ENCODE peak calls at places on chromosomes 5 and 9, in seven cellular contexts. F is DND-41; H is tibial artery; Y is caudate nucleus; B is sigmoid colon; D is AG04450; U is CD8-positive, alpha-beta memory T cell. Q is an unnamed sample.

GRCh38 chr5:83227611-83228010 is 150.3 kb downstream of the XRCC4 start:
- DNase-seq in D (no peak), F (no peak), Y (no peak), U (no peak), H (no peak), B (no peak), Q (no peak)

GRCh38 chr9:110143969-110144545 is 63.9 kb downstream of the C9orf152 start:
- DNase-seq in U (no peak), Y (no peak), F (no peak), B (no peak), H (no peak), D (no peak), Q (no peak)

GRCh38 chr9:129751841-129752801 is 721 bp downstream of the PTGES start:
- DNase-seq in B (no peak), U (no peak), Y (no peak), F (no peak), D (no peak), H (no peak), Q (no peak)

GRCh38 chr9:4630836-4631235 is 31.3 kb upstream of the PLPP6 start:
- DNase-seq in Y (no peak), F (no peak), H (no peak), D (no peak), B (no peak), U (no peak), Q (no peak)

GRCh38 chr9:89042984-89043383 is 51.7 kb downstream of the S1PR3 start:
- DNase-seq in B (no peak), Y (no peak), U (no peak), F (no peak), D (no peak), H (no peak), Q (no peak)

GRCh38 chr9:78707481-78707977 is 410.6 kb downstream of the PSAT1 start:
- DNase-seq in D (peak; percentile 32), U (no peak), F (no peak), Y (no peak), H (no peak), B (no peak), Q (no peak)

GRCh38 chr5:91382530-91383026 is 539 bp downstream of the ARRDC3 start:
- DNase-seq in Y (no peak), H (peak; percentile 35), U (peak; percentile 46), D (no peak), F (peak; percentile 46), B (no peak), Q (no peak)

GRCh38 chr9:34256104-34256503 is 73.0 kb downstream of the KIF24 start:
- DNase-seq in D (no peak), B (no peak), U (no peak), Y (no peak), H (no peak), F (peak; percentile 40), Q (no peak)

GRCh38 chr5:31492824-31493223 is 39.1 kb downstream of the DROSHA start:
- DNase-seq in B (no peak), D (no peak), Y (no peak), H (no peak), F (no peak), U (no peak), Q (no peak)

GRCh38 chr5:101686541-101686940 is 609.5 kb downstream of the SLCO4C1 start:
- DNase-seq in B (no peak), F (no peak), Y (no peak), D (no peak), U (no peak), H (no peak), Q (no peak)

GRCh38 chr9:112046181-112046580 is 128.9 kb downstream of the SUSD1 start:
- DNase-seq in U (no peak), H (no peak), Y (no peak), B (no peak), D (no peak), F (no peak), Q (no peak)

GRCh38 chr5:175685701-175686350 is 28.0 kb downstream of the HRH2 start:
- DNase-seq in F (no peak), B (peak; percentile 47), D (no peak), H (no peak), U (no peak), Y (no peak), Q (no peak)

GRCh38 chr9:126372716-126373115 is 46.1 kb downstream of the MVB12B start:
- DNase-seq in F (no peak), Y (no peak), D (no peak), U (no peak), H (no peak), B (no peak), Q (no peak)

GRCh38 chr9:95667789-95668188 is 151.0 kb upstream of the PTCH1 start:
- DNase-seq in D (no peak), H (no peak), F (no peak), U (no peak), Y (no peak), B (no peak), Q (no peak)

GRCh38 chr5:2634399-2635176 is 116.9 kb downstream of the IRX2 start:
- DNase-seq in D (no peak), H (no peak), F (no peak), B (no peak), Y (no peak), U (no peak), Q (peak; percentile 29)

GRCh38 chr5:94793816-94794198 is 175.3 kb downstream of the SLF1 start:
- DNase-seq in F (no peak), H (no peak), U (no peak), Y (no peak), D (no peak), B (no peak), Q (no peak)
- H3K27ac ChIP-seq in F (peak overlapping the region; percentile 82), H (no peak overlapping the region), U (peak overlapping the region; percentile 28), Y (no peak overlapping the region), D (no peak overlapping the region), B (no peak overlapping the region), Q (no peak overlapping the region)

GRCh38 chr9:38164659-38165221 is 95.7 kb upstream of the SHB start:
- DNase-seq in F (no peak), H (no peak), B (peak; percentile 42), D (no peak), U (no peak), Y (no peak), Q (no peak)

GRCh38 chr9:38160613-38161215 is 91.7 kb upstream of the SHB start:
- DNase-seq in D (no peak), Y (no peak), F (peak; percentile 66), U (peak; percentile 15), H (peak; percentile 56), B (peak; percentile 70), Q (peak; percentile 70)

GRCh38 chr9:38159599-38159998 is 90.6 kb upstream of the SHB start:
- DNase-seq in H (no peak), B (peak; percentile 48), U (no peak), D (no peak), F (no peak), Y (no peak), Q (no peak)

GRCh38 chr9:38163518-38163917 is 94.5 kb upstream of the SHB start:
- DNase-seq in B (no peak), Y (no peak), F (no peak), U (no peak), H (no peak), D (no peak), Q (no peak)

DNA sequence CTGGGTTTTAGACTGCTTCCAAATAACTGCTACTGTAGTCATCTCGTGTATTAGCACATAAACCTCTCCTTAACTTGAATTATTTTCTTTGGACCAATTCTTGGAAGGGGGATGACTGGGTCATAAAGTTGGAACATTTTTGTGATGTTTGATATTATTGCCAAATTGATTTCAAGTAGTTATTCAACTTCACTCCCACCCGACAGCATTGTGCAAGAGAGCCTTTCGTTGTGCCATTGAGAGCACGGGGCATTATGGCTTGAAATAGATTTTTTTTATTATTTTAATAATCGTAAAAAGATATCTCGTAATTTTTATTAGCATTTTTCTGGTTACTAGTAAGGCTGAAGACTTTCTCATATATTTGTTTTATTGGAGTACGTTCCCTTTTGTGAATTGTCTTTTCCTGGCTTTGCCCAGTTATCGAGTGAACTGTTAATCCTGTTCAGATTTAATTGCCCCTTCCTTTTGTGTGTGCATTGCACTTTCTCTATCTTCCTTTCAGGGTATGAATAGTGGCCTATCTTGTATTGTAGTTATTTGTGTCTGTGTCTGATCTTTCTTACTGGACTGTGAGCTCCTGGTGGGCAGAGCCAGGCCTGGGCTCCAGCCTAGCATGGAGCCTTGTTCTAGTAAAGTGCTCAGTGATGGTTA is 93.4 kb upstream of the SHB start:
- DNase-seq in D (no peak), Y (no peak), H (no peak), F (no peak), U (no peak), B (no peak), Q (no peak)
- H3K27ac ChIP-seq in D (no peak overlapping the region), Y (no peak overlapping the region), H (no peak overlapping the region), F (no peak overlapping the region), U (no peak overlapping the region), B (no peak overlapping the region), Q (no peak overlapping the region)

GRCh38 chr5:109946610-109947009 is 256.9 kb downstream of the MAN2A1 start:
- DNase-seq in D (no peak), F (no peak), B (no peak), U (no peak), Y (no peak), H (no peak), Q (no peak)
- H3K27ac ChIP-seq in D (no peak overlapping the region), F (peak overlapping the region; percentile 67), B (no peak overlapping the region), U (no peak overlapping the region), Y (no peak overlapping the region), H (no peak overlapping the region), Q (no peak overlapping the region)

DNA sequence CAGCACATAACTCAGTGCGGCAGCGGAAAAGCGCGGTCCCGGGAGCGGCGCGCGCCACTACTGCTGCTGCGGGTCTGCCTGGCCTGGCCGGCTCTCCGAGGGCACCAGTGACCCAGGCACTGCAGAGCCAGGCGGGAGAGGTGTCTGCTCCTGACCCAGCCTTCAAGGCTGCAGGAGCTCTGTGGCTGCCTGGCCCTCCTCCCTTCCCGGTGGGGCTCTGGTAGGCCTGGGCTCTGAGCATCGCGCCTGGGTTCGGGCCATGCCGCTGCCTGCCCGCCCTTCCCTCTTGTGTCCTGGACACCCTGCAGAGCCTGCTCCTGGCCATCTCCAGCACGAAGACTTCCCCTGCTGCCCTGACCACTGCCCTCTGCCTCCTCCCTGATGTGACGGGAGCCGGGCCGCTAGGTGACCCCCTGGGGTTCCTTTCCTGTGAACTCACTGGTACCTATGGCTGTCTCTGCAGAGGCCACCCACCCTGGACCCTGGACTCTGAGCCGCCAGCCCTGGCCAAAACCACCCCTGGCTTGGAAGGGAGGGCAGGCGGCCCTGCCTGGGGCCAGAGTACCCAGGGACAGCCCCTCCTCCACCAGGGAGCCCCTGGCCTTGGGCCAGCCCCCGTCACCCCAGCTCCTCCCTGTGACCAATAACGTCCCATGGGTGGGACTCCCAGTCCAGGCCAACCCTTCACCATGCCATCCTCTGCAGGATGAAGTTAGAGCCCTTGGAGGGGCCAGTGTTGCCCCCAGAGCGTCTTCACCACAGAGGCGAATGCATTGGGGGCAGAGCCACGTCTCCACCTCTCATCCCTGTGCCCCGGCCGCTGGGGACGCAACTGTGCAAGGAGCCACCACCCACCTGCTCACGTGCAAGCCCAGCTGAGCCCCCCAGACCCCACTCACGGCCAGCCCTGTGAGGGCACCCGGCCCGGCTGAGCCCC is 32.9 kb upstream of the UBAC1 start:
- DNase-seq in Y (no peak), D (no peak), B (no peak), H (no peak), U (no peak), F (no peak), Q (no peak)
- H3K27ac ChIP-seq in Y (no peak overlapping the region), D (no peak overlapping the region), B (peak overlapping the region; percentile 88), H (no peak overlapping the region), U (no peak overlapping the region), F (no peak overlapping the region), Q (peak overlapping the region; percentile 90)